ENCODE peak calls at places on chromosomes 11 and 22, in five cellular contexts. Z, L, M, B and H are unnamed samples.

GRCh38 chr11:17384002-17384511 is 4.4 kb downstream of the KCNJ11 start:
- DNase-seq in Z (peak; percentile 94), L (peak; percentile 81), M (peak; percentile 91), B (peak; percentile 76), H (peak; percentile 86)

GRCh38 chr11:35615911-35616900 is 2.1 kb upstream of the FJX1 start:
- DNase-seq in B (no peak), Z (peak; percentile 70), M (no peak), L (peak; percentile 67), H (no peak)

GRCh38 chr11:86726118-86726748 is 53.8 kb upstream of the ME3 start:
- DNase-seq in L (peak; percentile 34), Z (no peak), M (no peak), B (no peak), H (no peak)

GRCh38 chr11:125262825-125263218 is 98.3 kb downstream of the PKNOX2 start:
- DNase-seq in M (no peak), Z (peak; percentile 63), B (no peak), L (no peak), H (no peak)

GRCh38 chr11:93821617-93822016 is 28.8 kb downstream of the VSTM5 start:
- DNase-seq in B (no peak), L (no peak), Z (no peak), M (no peak), H (no peak)

GRCh38 chr11:133531971-133532651 is at the start of gene OPCML:
- DNase-seq in M (no peak), B (no peak), L (no peak), Z (peak; percentile 47), H (peak; percentile 17)

GRCh38 chr11:1055109-1055703 is 18.7 kb upstream of the MUC6 start:
- DNase-seq in B (no peak), L (no peak), Z (no peak), M (peak; percentile 63), H (no peak)

GRCh38 chr11:134725939-134726639 is 314.0 kb upstream of the B3GAT1 start:
- DNase-seq in B (peak; percentile 41), Z (peak; percentile 40), L (no peak), M (no peak), H (peak; percentile 30)

GRCh38 chr11:70326365-70326803 is 55.9 kb downstream of the PPFIA1 start:
- DNase-seq in Z (no peak), B (no peak), M (no peak), L (peak; percentile 57), H (no peak)

GRCh38 chr22:33659423-33659822 is 260.9 kb downstream of the LARGE1 start:
- DNase-seq in M (no peak), B (no peak), L (no peak), Z (no peak), H (no peak)

GRCh38 chr22:23202812-23203451 is 22.6 kb downstream of the BCR start:
- DNase-seq in B (no peak), Z (no peak), M (peak; percentile 4), L (no peak), H (no peak)

GRCh38 chr11:71153005-71153395 is 99.4 kb downstream of the SHANK2 start:
- DNase-seq in B (no peak), L (peak; percentile 6), Z (no peak), M (peak; percentile 74), H (no peak)

GRCh38 chr11:3160252-3161031 is 4.7 kb downstream of the OSBPL5 start:
- DNase-seq in B (peak; percentile 71), Z (peak; percentile 99), M (peak; percentile 97), L (peak; percentile 66), H (peak; percentile 80)

GRCh38 chr11:64742087-64742939 is 1.6 kb downstream of the RASGRP2 start:
- DNase-seq in B (no peak), M (peak; percentile 84), Z (peak; percentile 58), L (no peak), H (peak; percentile 58)

GRCh38 chr11:1736447-1736992 is 13.9 kb downstream of the IFITM10 start:
- DNase-seq in L (no peak), Z (no peak), B (no peak), M (no peak), H (no peak)

GRCh38 chr22:22527312-22527711 is 7.2 kb upstream of the ZNF280A start:
- DNase-seq in B (no peak), M (no peak), Z (no peak), L (no peak), H (no peak)

GRCh38 chr22:45783021-45783420 is 111.4 kb downstream of the ATXN10 start:
- DNase-seq in B (no peak), Z (no peak), L (no peak), M (no peak), H (no peak)

GRCh38 chr11:111680486-111681175 is 78.4 kb downstream of the SIK2 start:
- DNase-seq in B (no peak), Z (no peak), M (no peak), L (no peak), H (no peak)

GRCh38 chr11:58928082-58928574 is 11.2 kb upstream of the GLYATL1 start:
- DNase-seq in M (no peak), B (no peak), Z (peak; percentile 50), L (no peak), H (no peak)

GRCh38 chr11:128658499-128658898 is 35.4 kb upstream of the FLI1 start:
- DNase-seq in M (no peak), B (no peak), L (no peak), Z (no peak), H (no peak)

GRCh38 chr11:44101098-44101497 is 5.6 kb downstream of the EXT2 start:
- DNase-seq in B (no peak), L (no peak), M (no peak), Z (no peak), H (no peak)

GRCh38 chr11:44110231-44110679 is 14.8 kb downstream of the EXT2 start:
- DNase-seq in M (no peak), Z (peak; percentile 64), B (peak; percentile 38), L (peak; percentile 56), H (peak; percentile 64)

GRCh38 chr11:44108260-44108659 is 12.8 kb downstream of the EXT2 start:
- DNase-seq in L (no peak), Z (no peak), B (no peak), M (no peak), H (no peak)

DNA sequence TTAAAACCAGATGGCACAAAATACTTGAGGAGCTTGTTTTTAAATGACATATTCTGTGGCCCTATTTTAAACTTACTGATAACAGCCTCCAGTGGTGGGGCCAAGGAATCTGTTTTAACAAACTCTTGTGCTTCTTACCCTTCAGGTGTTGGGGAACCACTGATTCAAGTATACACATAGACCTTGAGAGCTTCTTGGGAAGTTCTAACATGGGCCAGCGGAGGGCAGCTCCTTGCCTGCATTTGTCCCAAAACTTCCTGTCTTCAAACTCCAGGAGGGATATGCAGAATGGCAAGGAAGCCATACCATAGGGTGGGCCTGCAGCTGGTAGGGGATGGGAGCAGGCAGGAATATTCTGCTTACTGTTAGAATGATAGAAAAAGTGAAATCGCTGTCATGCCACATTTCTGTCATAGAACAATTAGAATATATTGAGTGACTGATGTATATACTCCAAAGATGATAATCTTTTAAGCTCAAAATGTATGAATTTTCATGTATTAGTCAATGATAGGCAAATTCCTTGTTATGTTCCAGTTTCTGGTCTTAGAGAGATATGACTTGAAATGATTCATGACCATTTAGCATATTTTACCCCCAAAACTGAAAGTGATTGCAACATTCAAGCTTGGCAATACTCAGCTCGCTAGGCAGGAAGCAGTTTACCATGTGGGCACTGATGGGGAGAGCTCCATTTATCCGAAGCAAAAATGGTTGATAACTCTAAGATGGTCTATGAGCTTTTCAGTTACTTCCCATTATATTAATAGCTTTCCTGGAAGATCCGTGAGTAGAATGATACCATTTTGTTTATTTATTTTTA is 9.2 kb downstream of the EXT2 start:
- DNase-seq in L (peak; percentile 2), M (no peak), Z (no peak), B (no peak), H (peak; percentile 17)
- TF ChIP-seq CTCF in L (no peak), M (no peak), Z (no peak), B (no peak), H (no peak)

GRCh38 chr11:8729837-8730696 is 47.5 kb downstream of the RPL27A start:
- DNase-seq in L (no peak), Z (no peak), B (no peak), M (no peak), H (no peak)
- TF ChIP-seq CTCF in L (no peak), Z (no peak), B (no peak), M (no peak), H (no peak)

DNA sequence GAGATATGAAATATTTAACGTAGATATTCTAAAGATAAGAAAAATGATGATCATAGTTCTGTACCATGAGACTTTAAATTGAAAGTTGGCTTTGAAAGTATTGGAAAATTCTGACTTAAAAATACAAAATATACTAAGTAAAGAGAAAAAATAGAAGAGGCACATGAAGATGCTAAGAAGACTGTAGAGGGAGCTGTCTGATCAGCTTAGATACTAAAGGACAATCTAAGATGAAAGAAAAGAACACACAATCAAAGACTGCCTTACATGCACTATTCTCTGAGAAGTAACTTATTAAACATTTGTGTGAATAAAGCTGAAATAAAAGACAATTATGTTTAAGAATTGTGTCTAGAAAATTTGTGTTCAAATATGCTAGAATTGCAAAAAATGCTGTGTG is 55.1 kb downstream of the RBMXL2 start:
- DNase-seq in B (no peak), L (peak; percentile 16), M (no peak), Z (peak; percentile 61), H (no peak)
- TF ChIP-seq CTCF in B (peak; percentile 49), L (peak; percentile 31), M (peak; percentile 31), Z (peak; percentile 77), H (no peak)

DNA sequence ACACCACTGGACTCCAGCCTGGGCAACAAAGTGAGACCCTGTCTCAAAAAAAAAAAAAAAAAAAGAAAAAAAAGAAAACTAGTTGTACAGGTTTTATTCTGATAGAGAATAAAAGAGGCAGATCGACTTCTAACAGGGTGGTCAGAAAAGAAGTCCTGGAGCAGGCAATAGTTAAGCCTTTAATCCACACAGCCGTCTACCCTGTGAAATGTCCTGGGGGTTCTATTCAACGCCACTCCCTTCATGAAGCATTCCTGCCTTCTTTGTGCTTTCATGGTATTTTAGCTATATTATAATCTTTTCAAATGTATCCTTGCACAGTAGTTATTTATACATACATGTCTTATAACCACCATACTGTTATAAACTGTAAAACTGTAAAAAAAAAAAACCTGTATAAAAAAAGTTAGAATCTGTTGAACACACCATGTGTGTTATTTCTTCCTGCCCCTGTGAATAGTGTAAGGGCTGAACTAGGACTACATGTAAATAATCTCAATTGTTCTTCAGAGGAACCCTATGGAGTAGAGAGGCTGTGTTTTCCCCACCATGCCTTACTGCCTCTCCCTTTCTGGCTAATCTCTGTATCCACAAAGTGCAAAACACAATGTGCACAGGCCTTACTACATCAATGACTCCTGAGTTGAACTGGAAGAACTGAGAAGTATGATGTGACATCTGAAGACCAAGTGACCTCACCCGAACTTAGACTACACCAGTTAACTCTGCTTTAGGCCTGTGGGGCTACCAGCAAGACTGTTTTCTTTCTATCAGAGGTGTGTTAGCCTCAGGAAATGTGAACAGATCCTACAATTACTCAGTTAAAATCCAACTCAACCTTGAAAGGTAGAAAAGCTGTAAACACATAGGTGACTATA is 25.3 kb downstream of the PRCP start:
- DNase-seq in Z (peak; percentile 46), M (no peak), B (no peak), L (no peak), H (no peak)
- TF ChIP-seq CTCF in Z (no peak), M (no peak), B (no peak), L (no peak), H (no peak)

GRCh38 chr22:44777364-44777756 is 25.0 kb downstream of the ARHGAP8 start:
- DNase-seq in B (no peak), M (no peak), Z (no peak), L (no peak), H (no peak)

GRCh38 chr22:44782286-44782830 is 30.0 kb downstream of the ARHGAP8 start:
- DNase-seq in B (no peak), L (no peak), M (no peak), Z (no peak), H (no peak)

GRCh38 chr22:44783581-44783980 is 31.2 kb downstream of the ARHGAP8 start:
- DNase-seq in L (no peak), M (no peak), B (no peak), Z (no peak), H (no peak)

GRCh38 chr22:44783091-44783490 is 30.7 kb downstream of the ARHGAP8 start:
- DNase-seq in Z (no peak), B (no peak), L (no peak), M (no peak), H (no peak)

GRCh38 chr22:44780876-44781275 is 28.5 kb downstream of the ARHGAP8 start:
- DNase-seq in M (no peak), Z (no peak), B (no peak), L (no peak), H (no peak)
- TF ChIP-seq CTCF in M (no peak), Z (no peak), B (no peak), L (no peak), H (no peak)